ENCODE peak calls at places on chromosome 16, in eight cellular contexts. M, L, Y, Z, R, N, Q and B are unnamed samples.

GRCh38 chr16:84258266-84258665 is 18.5 kb upstream of the KCNG4 start:
- DNase-seq in M (no peak), L (no peak), Y (no peak), Z (no peak), R (no peak), N (no peak), Q (no peak), B (no peak)

GRCh38 chr16:57530104-57530522 is 6.3 kb downstream of the CCDC102A start:
- DNase-seq in M (peak), L (no peak), Y (peak), Z (peak), R (no peak), N (no peak), Q (peak), B (peak)

GRCh38 chr16:67255553-67256030 is 6.8 kb downstream of the SLC9A5 start:
- DNase-seq in M (no peak), L (no peak), Y (no peak), Z (no peak), R (no peak), N (no peak), Q (no peak), B (no peak)

GRCh38 chr16:53740933-53741531 is 37.1 kb downstream of the FTO start:
- DNase-seq in M (no peak), L (no peak), Y (no peak), Z (no peak), R (no peak), N (no peak), Q (no peak), B (no peak)

GRCh38 chr16:27706803-27707685 is 157.1 kb downstream of the KATNIP start:
- DNase-seq in M (no peak), L (no peak), Y (no peak), Z (no peak), R (no peak), N (no peak), Q (no peak), B (no peak)

GRCh38 chr16:72094266-72094610 is 591 bp downstream of the DHX38 start:
- DNase-seq in M (peak), L (no peak), Y (peak), Z (peak), R (no peak), N (no peak), Q (no peak), B (no peak)

GRCh38 chr16:84617068-84617630 is 729 bp downstream of the COTL1 start:
- DNase-seq in M (peak), L (no peak), Y (peak), Z (peak), R (no peak), N (no peak), Q (peak), B (peak)

GRCh38 chr16:84065536-84066132 is 23.0 kb upstream of the SLC38A8 start:
- DNase-seq in M (peak), L (no peak), Y (peak), Z (peak), R (peak), N (peak), Q (peak), B (peak)

GRCh38 chr16:57146735-57147134 is 39.1 kb downstream of the PSME3IP1 start:
- DNase-seq in M (peak), L (no peak), Y (no peak), Z (no peak), R (no peak), N (peak), Q (peak), B (no peak)

GRCh38 chr16:85898521-85899442 is at the start of gene IRF8:
- DNase-seq in M (no peak), L (peak), Y (peak), Z (peak), R (peak), N (peak), Q (no peak), B (peak)

GRCh38 chr16:14286381-14287230 is 215.5 kb downstream of the MRTFB start:
- DNase-seq in M (no peak), L (no peak), Y (peak), Z (no peak), R (no peak), N (no peak), Q (no peak), B (peak)